ENCODE peak calls at places on chromosomes 7 and 10, in six cellular contexts. J is transverse colon, Q is A549, P is AG10803, I is RWPE1, N is Peyer's patch. A is an unnamed sample.

GRCh38 chr7:103685646-103686418 is 239.8 kb upstream of the SLC26A5 start:
- DNase-seq in N (no peak), J (no peak), Q (no peak), P (no peak), I (no peak), A (no peak)

GRCh38 chr10:128526793-128527375 is 400.7 kb upstream of the MKI67 start:
- DNase-seq in J (no peak), N (no peak), P (no peak), Q (no peak), I (no peak), A (no peak)

GRCh38 chr10:116070743-116071320 is 202.2 kb downstream of the GFRA1 start:
- DNase-seq in Q (no peak), N (no peak), P (no peak), J (no peak), I (no peak), A (no peak)

GRCh38 chr10:94192974-94193373 is 169.8 kb downstream of the NOC3L start:
- DNase-seq in N (no peak), P (no peak), Q (no peak), J (no peak), I (no peak), A (no peak)

GRCh38 chr10:72319416-72320254 is 35.1 kb downstream of the DNAJB12 start:
- DNase-seq in J (peak; percentile 94), I (peak; percentile 94), N (peak; percentile 97), Q (peak; percentile 73), P (peak; percentile 94), A (peak; percentile 98)

GRCh38 chr10:33071857-33072256 is 113.8 kb upstream of the ITGB1 start:
- DNase-seq in P (no peak), I (no peak), J (no peak), N (no peak), Q (no peak), A (no peak)

GRCh38 chr10:61760943-61761824 is 98.5 kb downstream of the CABCOCO1 start:
- DNase-seq in I (peak; percentile 42), P (peak; percentile 74), J (peak; percentile 26), N (peak; percentile 52), Q (no peak), A (peak; percentile 68)

GRCh38 chr10:133204226-133205015 is 25.6 kb upstream of the UTF1 start:
- DNase-seq in P (no peak), J (no peak), I (no peak), N (no peak), Q (no peak), A (no peak)

GRCh38 chr10:86385806-86386205 is 19.2 kb upstream of the GRID1 start:
- DNase-seq in I (no peak), J (no peak), N (no peak), Q (no peak), P (no peak), A (peak; percentile 39)

GRCh38 chr10:43069597-43069996 is 7.3 kb upstream of the RET start:
- DNase-seq in N (no peak), I (no peak), J (no peak), P (no peak), Q (no peak), A (no peak)

GRCh38 chr10:119306514-119306951 is 99.2 kb downstream of the GRK5 start:
- DNase-seq in P (no peak), Q (peak; percentile 85), J (peak; percentile 76), N (peak; percentile 92), I (peak; percentile 63), A (peak; percentile 54)

GRCh38 chr7:122148878-122149277 is 4.8 kb upstream of the AASS start:
- DNase-seq in I (no peak), N (no peak), P (no peak), J (no peak), Q (no peak), A (no peak)

GRCh38 chr10:58001159-58001558 is 266.5 kb downstream of the IPMK start:
- DNase-seq in Q (no peak), I (no peak), J (no peak), N (no peak), P (no peak), A (no peak)
- TF ChIP-seq CTCF in Q (no peak), I (no peak), J (no peak), N (no peak), P (no peak), A (no peak)

DNA sequence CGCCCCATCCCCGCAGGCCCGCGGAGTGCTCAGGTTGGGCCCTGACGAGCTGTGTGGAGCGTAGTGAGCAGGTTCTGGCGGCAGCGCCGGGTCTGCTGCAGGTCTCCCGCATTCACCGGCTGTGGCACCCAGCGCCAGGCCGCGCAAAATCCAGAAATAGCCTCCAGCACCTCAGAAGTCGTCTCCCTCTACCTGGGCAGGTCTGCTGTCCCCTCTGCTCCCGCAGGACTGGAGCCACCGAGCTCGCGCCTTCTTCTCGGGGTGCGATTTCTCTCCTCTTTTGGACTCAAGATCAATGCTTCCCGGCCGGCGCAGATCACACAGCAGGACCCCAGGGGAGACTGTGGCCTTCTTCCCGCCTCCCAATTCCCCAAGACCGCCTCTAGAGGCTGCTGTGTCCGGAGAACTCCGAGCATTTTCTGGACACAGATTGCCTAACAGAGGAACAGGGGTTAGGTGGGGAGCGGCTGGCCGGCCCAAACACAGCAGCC is 8.4 kb downstream of the TLX1 start:
- DNase-seq in P (no peak), J (no peak), Q (no peak), N (no peak), I (no peak), A (no peak)
- TF ChIP-seq CTCF in P (peak; percentile 33), J (no peak), Q (no peak), N (no peak), I (no peak), A (no peak)

GRCh38 chr10:68208424-68209042 is 23.4 kb downstream of the ATOH7 start:
- DNase-seq in P (peak; percentile 85), Q (peak; percentile 78), I (peak; percentile 83), J (peak; percentile 71), N (peak; percentile 80), A (peak; percentile 76)
- TF ChIP-seq CTCF in P (peak; percentile 92), Q (peak; percentile 92), I (peak; percentile 77), J (peak; percentile 41), N (no peak), A (peak; percentile 77)

DNA sequence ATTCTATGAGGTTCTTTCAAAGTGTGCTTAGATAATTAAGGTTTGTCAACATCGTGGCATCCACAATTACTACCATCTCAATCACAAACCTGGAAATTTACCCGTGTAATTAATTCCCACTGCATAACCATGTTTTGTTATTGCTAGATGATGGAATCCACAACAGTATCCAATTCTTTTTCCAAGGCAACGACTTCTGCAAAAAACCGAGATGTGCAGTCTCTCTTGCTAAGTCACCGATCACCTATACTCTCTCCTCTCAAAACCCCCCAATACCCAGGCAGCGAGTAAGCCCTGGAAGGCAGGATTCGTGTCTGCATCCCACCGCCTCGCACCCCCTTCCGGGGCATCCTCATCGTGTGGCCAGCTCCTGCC is 678 bp upstream of the EIF4H start:
- DNase-seq in J (no peak), P (no peak), N (no peak), I (peak; percentile 33), Q (no peak), A (no peak)
- TF ChIP-seq CTCF in J (no peak), P (no peak), N (no peak), I (no peak), Q (no peak), A (no peak)

GRCh38 chr7:101399759-101400158 is 37.1 kb downstream of the COL26A1 start:
- DNase-seq in I (no peak), Q (no peak), N (no peak), P (peak; percentile 38), J (no peak), A (no peak)

GRCh38 chr7:101398631-101399289 is 36.1 kb downstream of the COL26A1 start:
- DNase-seq in N (no peak), P (no peak), J (no peak), I (no peak), Q (no peak), A (no peak)

GRCh38 chr7:101395376-101395775 is 32.7 kb downstream of the COL26A1 start:
- DNase-seq in J (no peak), I (no peak), P (no peak), N (no peak), Q (no peak), A (no peak)

GRCh38 chr7:101397243-101397642 is 34.6 kb downstream of the COL26A1 start:
- DNase-seq in J (no peak), P (no peak), N (no peak), Q (no peak), I (no peak), A (no peak)

DNA sequence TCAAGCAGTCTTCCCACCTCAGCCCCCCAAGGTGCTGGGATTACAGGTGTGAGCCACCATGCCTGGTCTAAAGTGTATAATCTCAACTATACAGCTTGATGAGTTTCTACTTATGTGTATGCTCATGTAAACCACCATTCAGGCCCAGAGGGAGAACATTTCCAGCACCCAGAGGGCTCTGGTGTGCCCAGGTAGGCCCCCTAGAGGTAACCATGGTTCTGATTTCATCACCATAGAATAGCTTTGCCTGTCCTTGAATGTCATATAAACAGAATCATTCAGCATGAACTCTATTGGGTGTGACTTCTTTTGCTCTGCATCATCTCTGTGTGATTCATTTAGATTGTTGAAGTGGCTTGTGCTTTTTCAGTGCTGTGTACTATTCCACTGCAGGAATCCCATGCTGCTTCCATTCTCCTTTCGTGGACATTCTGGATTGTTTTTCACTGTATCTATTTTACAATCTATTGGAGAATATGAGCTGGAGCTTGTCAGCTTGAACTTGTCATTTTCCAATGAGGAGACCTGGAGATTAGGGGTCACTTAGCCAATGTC is 35.2 kb downstream of the COL26A1 start:
- DNase-seq in P (no peak), N (no peak), Q (no peak), J (no peak), I (no peak), A (no peak)
- TF ChIP-seq CTCF in P (no peak), N (no peak), Q (no peak), J (no peak), I (no peak), A (no peak)

GRCh38 chr10:34539533-34540315 is 275.4 kb downstream of the PARD3 start:
- DNase-seq in N (no peak), Q (no peak), J (peak; percentile 19), P (peak; percentile 71), I (no peak), A (no peak)
- TF ChIP-seq CTCF in N (no peak), Q (no peak), J (no peak), P (no peak), I (no peak), A (no peak)

GRCh38 chr7:5284304-5285281 is 1.9 kb downstream of the SLC29A4 start:
- DNase-seq in P (no peak), Q (peak; percentile 83), I (no peak), J (peak; percentile 56), N (peak; percentile 59), A (peak; percentile 47)
- TF ChIP-seq CTCF in P (peak; percentile 8), Q (peak; percentile 60), I (no peak), J (no peak), N (no peak), A (peak; percentile 27)